ENCODE peak calls at places on chromosomes 5 and 9, in seven cellular contexts. One of them, this sample, is unnamed.

GRCh38 chr5:31231171-31231570 is 37.7 kb downstream of the CDH6 start:
- DNase-seq in PC-3: no peak
- DNase-seq in HCT116: no peak
- DNase-seq in OCI-LY7: no peak
- DNase-seq in neural progenitor cell: no peak
- DNase-seq in GM23248: peak
- DNase-seq in SK-N-SH: no peak
- DNase-seq in this sample: no peak

GRCh38 chr9:112836394-112836793 is 54.3 kb downstream of the SLC46A2 start:
- DNase-seq in SK-N-SH: no peak
- DNase-seq in OCI-LY7: no peak
- DNase-seq in HCT116: no peak
- DNase-seq in PC-3: no peak
- DNase-seq in neural progenitor cell: no peak
- DNase-seq in GM23248: no peak
- DNase-seq in this sample: peak

GRCh38 chr9:128175102-128175563 is 15.1 kb downstream of the BBLN start:
- DNase-seq in SK-N-SH: no peak
- DNase-seq in neural progenitor cell: no peak
- DNase-seq in GM23248: peak
- DNase-seq in PC-3: no peak
- DNase-seq in OCI-LY7: no peak
- DNase-seq in HCT116: no peak
- DNase-seq in this sample: no peak

GRCh38 chr5:177446184-177447065 is at the start of gene PRR7:
- DNase-seq in neural progenitor cell: peak
- DNase-seq in PC-3: peak
- DNase-seq in HCT116: no peak
- DNase-seq in OCI-LY7: peak
- DNase-seq in GM23248: peak
- DNase-seq in SK-N-SH: peak
- DNase-seq in this sample: peak

GRCh38 chr5:17232405-17232804 is 15.0 kb downstream of the BASP1 start:
- DNase-seq in PC-3: no peak
- DNase-seq in neural progenitor cell: no peak
- DNase-seq in SK-N-SH: no peak
- DNase-seq in OCI-LY7: no peak
- DNase-seq in GM23248: no peak
- DNase-seq in HCT116: no peak
- DNase-seq in this sample: no peak

GRCh38 chr9:134172198-134173126 is 8.1 kb upstream of the RNU6ATAC start:
- DNase-seq in OCI-LY7: no peak
- DNase-seq in HCT116: no peak
- DNase-seq in PC-3: no peak
- DNase-seq in SK-N-SH: no peak
- DNase-seq in neural progenitor cell: no peak
- DNase-seq in GM23248: no peak
- DNase-seq in this sample: no peak

GRCh38 chr9:127154390-127155191 is 32.2 kb upstream of the ANGPTL2 start:
- DNase-seq in OCI-LY7: peak
- DNase-seq in GM23248: peak
- DNase-seq in neural progenitor cell: no peak
- DNase-seq in PC-3: no peak
- DNase-seq in HCT116: no peak
- DNase-seq in SK-N-SH: no peak
- DNase-seq in this sample: no peak

GRCh38 chr5:43634621-43635020 is 31.6 kb downstream of the NNT start:
- DNase-seq in OCI-LY7: no peak
- DNase-seq in neural progenitor cell: no peak
- DNase-seq in PC-3: no peak
- DNase-seq in HCT116: no peak
- DNase-seq in GM23248: no peak
- DNase-seq in SK-N-SH: no peak
- DNase-seq in this sample: no peak

GRCh38 chr5:14457475-14457874 is 124.1 kb upstream of the OTULINL start:
- DNase-seq in OCI-LY7: no peak
- DNase-seq in SK-N-SH: peak
- DNase-seq in GM23248: no peak
- DNase-seq in HCT116: no peak
- DNase-seq in neural progenitor cell: peak
- DNase-seq in PC-3: no peak
- DNase-seq in this sample: no peak

GRCh38 chr5:136769900-136770684 is 404.7 kb upstream of the TRPC7 start:
- DNase-seq in HCT116: peak
- DNase-seq in GM23248: peak
- DNase-seq in SK-N-SH: peak
- DNase-seq in OCI-LY7: peak
- DNase-seq in PC-3: peak
- DNase-seq in neural progenitor cell: peak
- DNase-seq in this sample: peak

GRCh38 chr5:64201986-64202385 is 36.3 kb downstream of the RNF180 start:
- DNase-seq in SK-N-SH: no peak
- DNase-seq in neural progenitor cell: no peak
- DNase-seq in HCT116: no peak
- DNase-seq in GM23248: no peak
- DNase-seq in OCI-LY7: no peak
- DNase-seq in PC-3: no peak
- DNase-seq in this sample: no peak

GRCh38 chr9:80369641-80370040 is 797.9 kb downstream of the TLE4 start:
- DNase-seq in OCI-LY7: no peak
- DNase-seq in GM23248: no peak
- DNase-seq in PC-3: peak
- DNase-seq in SK-N-SH: no peak
- DNase-seq in neural progenitor cell: no peak
- DNase-seq in HCT116: no peak
- DNase-seq in this sample: no peak

GRCh38 chr9:14690986-14691730 is 2.1 kb downstream of the ZDHHC21 start:
- DNase-seq in HCT116: no peak
- DNase-seq in GM23248: peak
- DNase-seq in OCI-LY7: peak
- DNase-seq in SK-N-SH: no peak
- DNase-seq in PC-3: peak
- DNase-seq in neural progenitor cell: no peak
- DNase-seq in this sample: no peak

GRCh38 chr5:124957063-124957462 is 210.6 kb upstream of the ZNF608 start:
- DNase-seq in SK-N-SH: no peak
- DNase-seq in GM23248: no peak
- DNase-seq in HCT116: no peak
- DNase-seq in neural progenitor cell: no peak
- DNase-seq in PC-3: no peak
- DNase-seq in OCI-LY7: no peak
- DNase-seq in this sample: no peak

GRCh38 chr5:124956471-124957029 is 210.1 kb upstream of the ZNF608 start:
- DNase-seq in OCI-LY7: no peak
- DNase-seq in GM23248: no peak
- DNase-seq in SK-N-SH: no peak
- DNase-seq in HCT116: no peak
- DNase-seq in neural progenitor cell: no peak
- DNase-seq in PC-3: no peak
- DNase-seq in this sample: no peak

GRCh38 chr5:59790399-59791130 is 103.0 kb downstream of the PDE4D start:
- DNase-seq in neural progenitor cell: no peak
- DNase-seq in PC-3: peak
- DNase-seq in HCT116: no peak
- DNase-seq in SK-N-SH: no peak
- DNase-seq in OCI-LY7: peak
- DNase-seq in GM23248: peak
- DNase-seq in this sample: no peak

GRCh38 chr9:105502276-105502675 is 54.4 kb downstream of the FSD1L start:
- DNase-seq in neural progenitor cell: no peak
- DNase-seq in GM23248: no peak
- DNase-seq in PC-3: no peak
- DNase-seq in SK-N-SH: no peak
- DNase-seq in HCT116: no peak
- DNase-seq in OCI-LY7: no peak
- DNase-seq in this sample: no peak

GRCh38 chr9:114412057-114412683 is 24.4 kb upstream of the AKNA start:
- DNase-seq in PC-3: no peak
- DNase-seq in HCT116: no peak
- DNase-seq in GM23248: no peak
- DNase-seq in OCI-LY7: no peak
- DNase-seq in SK-N-SH: no peak
- DNase-seq in neural progenitor cell: no peak
- DNase-seq in this sample: no peak

GRCh38 chr9:124652203-124652992 is 118.7 kb downstream of the NR6A1 start:
- DNase-seq in neural progenitor cell: no peak
- DNase-seq in HCT116: no peak
- DNase-seq in OCI-LY7: no peak
- DNase-seq in PC-3: peak
- DNase-seq in SK-N-SH: peak
- DNase-seq in GM23248: peak
- DNase-seq in this sample: peak

GRCh38 chr9:124420991-124421543 is 5.8 kb upstream of the PSMB7 start:
- DNase-seq in SK-N-SH: no peak
- DNase-seq in PC-3: no peak
- DNase-seq in HCT116: no peak
- DNase-seq in neural progenitor cell: no peak
- DNase-seq in GM23248: peak
- DNase-seq in OCI-LY7: peak
- DNase-seq in this sample: no peak

GRCh38 chr5:151592855-151593408 is 1.8 kb upstream of the FAT2 start:
- DNase-seq in OCI-LY7: no peak
- DNase-seq in SK-N-SH: peak
- DNase-seq in GM23248: no peak
- DNase-seq in PC-3: no peak
- DNase-seq in HCT116: no peak
- DNase-seq in neural progenitor cell: no peak
- DNase-seq in this sample: peak

GRCh38 chr9:131276107-131276888 is at the start of gene FAM78A:
- DNase-seq in neural progenitor cell: peak
- DNase-seq in OCI-LY7: peak
- DNase-seq in PC-3: no peak
- DNase-seq in HCT116: no peak
- DNase-seq in SK-N-SH: peak
- DNase-seq in GM23248: peak
- DNase-seq in this sample: peak

GRCh38 chr9:10104796-10105195 is 508.0 kb downstream of the PTPRD start:
- DNase-seq in SK-N-SH: no peak
- DNase-seq in OCI-LY7: no peak
- DNase-seq in PC-3: no peak
- DNase-seq in GM23248: no peak
- DNase-seq in neural progenitor cell: no peak
- DNase-seq in HCT116: no peak
- DNase-seq in this sample: no peak

GRCh38 chr9:91802391-91802790 is 147.6 kb downstream of the ROR2 start:
- DNase-seq in SK-N-SH: no peak
- DNase-seq in HCT116: no peak
- DNase-seq in neural progenitor cell: no peak
- DNase-seq in GM23248: peak
- DNase-seq in OCI-LY7: no peak
- DNase-seq in PC-3: no peak
- DNase-seq in this sample: no peak

GRCh38 chr9:9855503-9856078 is 757.2 kb downstream of the PTPRD start:
- DNase-seq in GM23248: no peak
- DNase-seq in HCT116: no peak
- DNase-seq in neural progenitor cell: peak
- DNase-seq in SK-N-SH: no peak
- DNase-seq in PC-3: no peak
- DNase-seq in OCI-LY7: no peak
- DNase-seq in this sample: no peak

GRCh38 chr5:91478096-91478495 is 95.0 kb upstream of the ARRDC3 start:
- DNase-seq in OCI-LY7: no peak
- DNase-seq in HCT116: no peak
- DNase-seq in GM23248: no peak
- DNase-seq in SK-N-SH: no peak
- DNase-seq in neural progenitor cell: no peak
- DNase-seq in PC-3: no peak
- DNase-seq in this sample: no peak
- TF ChIP-seq EZH2phosphoT487 in OCI-LY7: no peak
- TF ChIP-seq EZH2phosphoT487 in HCT116: no peak
- TF ChIP-seq EZH2phosphoT487 in GM23248: no peak
- TF ChIP-seq EZH2phosphoT487 in SK-N-SH: no peak
- TF ChIP-seq EZH2phosphoT487 in neural progenitor cell: no peak
- TF ChIP-seq EZH2phosphoT487 in PC-3: no peak
- TF ChIP-seq EZH2phosphoT487 in this sample: no peak

DNA sequence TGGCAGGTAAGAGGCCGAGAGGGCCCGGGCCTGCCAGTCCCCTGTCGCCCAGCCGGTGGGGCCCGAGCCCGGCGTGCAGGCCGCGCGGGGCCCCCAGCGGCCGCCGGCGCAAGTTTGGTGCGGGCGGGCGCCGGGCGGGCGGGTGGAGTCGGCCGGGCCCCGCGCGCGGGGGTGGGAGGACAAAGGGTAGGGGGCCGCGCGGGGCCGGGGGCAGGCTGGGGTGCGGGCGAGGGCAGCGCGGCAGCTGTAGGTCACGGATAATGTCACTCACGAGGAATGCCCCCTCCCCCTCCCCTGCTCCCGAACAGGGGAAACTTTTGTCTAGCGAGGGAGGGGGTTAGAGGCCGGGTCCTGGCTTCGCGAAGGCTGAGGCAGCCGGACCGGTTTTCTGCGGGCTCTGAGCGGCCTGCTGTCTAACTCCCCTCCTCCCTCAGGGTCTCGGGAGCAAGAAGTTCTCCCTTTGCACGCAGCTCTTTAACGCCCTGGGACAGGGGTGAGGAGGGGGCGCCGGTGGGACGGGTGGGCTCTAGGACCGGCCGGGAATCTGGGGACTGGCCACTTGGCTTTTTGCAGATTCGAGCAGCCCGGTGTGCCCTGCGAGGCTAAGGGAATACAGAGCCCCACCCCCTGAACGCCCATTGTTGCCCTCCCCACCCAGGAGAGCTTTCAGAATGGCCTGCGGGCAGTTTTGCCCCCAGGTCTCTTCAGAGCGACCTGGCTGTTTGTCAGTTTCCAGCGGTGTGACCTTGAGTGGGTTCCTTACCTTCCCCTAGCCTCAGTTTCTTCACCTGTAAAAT is 21.3 kb upstream of the NDST1 start:
- DNase-seq in PC-3: peak
- DNase-seq in neural progenitor cell: peak
- DNase-seq in HCT116: peak
- DNase-seq in GM23248: peak
- DNase-seq in OCI-LY7: peak
- DNase-seq in SK-N-SH: peak
- DNase-seq in this sample: peak
- H2AFZ ChIP-seq in PC-3: peak
- H2AFZ ChIP-seq in neural progenitor cell: no peak
- H2AFZ ChIP-seq in HCT116: no peak
- H2AFZ ChIP-seq in GM23248: peak
- H2AFZ ChIP-seq in OCI-LY7: peak
- H2AFZ ChIP-seq in SK-N-SH: peak
- H2AFZ ChIP-seq in this sample: peak

DNA sequence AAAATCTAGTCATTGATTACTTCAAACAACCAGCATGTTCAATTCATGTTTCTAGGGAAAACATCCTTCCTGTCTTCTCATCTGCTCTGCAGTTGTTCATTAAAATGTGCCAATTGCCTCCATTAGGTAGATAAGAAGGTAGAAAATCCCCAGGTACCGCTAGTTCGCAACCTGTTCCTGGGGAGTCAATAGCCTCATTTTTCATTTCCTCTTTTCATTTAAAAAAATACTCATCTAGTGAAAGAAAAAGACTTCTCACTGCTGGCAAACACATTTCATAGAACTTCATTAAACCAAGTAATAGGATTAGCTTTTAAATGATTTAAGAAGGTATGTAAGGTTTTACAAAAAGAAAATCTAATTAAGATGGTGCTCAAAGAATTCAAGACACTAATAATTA is 113.3 kb downstream of the MARCHF11 start:
- DNase-seq in neural progenitor cell: no peak
- DNase-seq in GM23248: no peak
- DNase-seq in SK-N-SH: no peak
- DNase-seq in OCI-LY7: no peak
- DNase-seq in HCT116: no peak
- DNase-seq in PC-3: no peak
- DNase-seq in this sample: no peak
- TF ChIP-seq EZH2phosphoT487 in neural progenitor cell: no peak
- TF ChIP-seq EZH2phosphoT487 in GM23248: no peak
- TF ChIP-seq EZH2phosphoT487 in SK-N-SH: no peak
- TF ChIP-seq EZH2phosphoT487 in OCI-LY7: no peak
- TF ChIP-seq EZH2phosphoT487 in HCT116: no peak
- TF ChIP-seq EZH2phosphoT487 in PC-3: no peak
- TF ChIP-seq EZH2phosphoT487 in this sample: no peak

GRCh38 chr5:54754878-54755277 is 230.5 kb downstream of the ESM1 start:
- DNase-seq in PC-3: no peak
- DNase-seq in SK-N-SH: no peak
- DNase-seq in neural progenitor cell: no peak
- DNase-seq in GM23248: no peak
- DNase-seq in OCI-LY7: peak
- DNase-seq in HCT116: no peak
- DNase-seq in this sample: no peak
- H2AFZ ChIP-seq in PC-3: no peak
- H2AFZ ChIP-seq in SK-N-SH: no peak
- H2AFZ ChIP-seq in neural progenitor cell: no peak
- H2AFZ ChIP-seq in GM23248: no peak
- H2AFZ ChIP-seq in OCI-LY7: peak
- H2AFZ ChIP-seq in HCT116: no peak
- H2AFZ ChIP-seq in this sample: no peak

This sample was measured in hepatocyte.